ENCODE peak calls at places on chromosomes 13 and 19, in five cellular contexts. One of them, this sample, is unnamed.

GRCh38 chr19:860481-861098 is 1.1 kb downstream of the CFD start:
- DNase-seq in T-helper 1 cell: peak
- DNase-seq in mesothelial cell of epicardium: no peak
- DNase-seq in dermis blood vessel endothelial cell: peak
- DNase-seq in NCI-H2081: peak
- DNase-seq in this sample: peak

GRCh38 chr19:45179063-45179847 is 671 bp downstream of the BLOC1S3 start:
- DNase-seq in T-helper 1 cell: peak
- DNase-seq in mesothelial cell of epicardium: no peak
- DNase-seq in dermis blood vessel endothelial cell: peak
- DNase-seq in NCI-H2081: no peak
- DNase-seq in this sample: peak

GRCh38 chr13:25281937-25282332 is 5.4 kb downstream of the MTMR6 start:
- DNase-seq in T-helper 1 cell: no peak
- DNase-seq in mesothelial cell of epicardium: no peak
- DNase-seq in dermis blood vessel endothelial cell: no peak
- DNase-seq in NCI-H2081: no peak
- DNase-seq in this sample: no peak

GRCh38 chr19:38335949-38336637 is 463 bp downstream of the CATSPERG start:
- DNase-seq in T-helper 1 cell: peak
- DNase-seq in mesothelial cell of epicardium: peak
- DNase-seq in dermis blood vessel endothelial cell: peak
- DNase-seq in NCI-H2081: peak
- DNase-seq in this sample: peak

GRCh38 chr19:28815257-28815656 is 397.7 kb downstream of the UQCRFS1 start:
- DNase-seq in T-helper 1 cell: no peak
- DNase-seq in mesothelial cell of epicardium: no peak
- DNase-seq in dermis blood vessel endothelial cell: no peak
- DNase-seq in NCI-H2081: no peak
- DNase-seq in this sample: no peak

GRCh38 chr19:55251296-55252081 is 7.3 kb downstream of the PPP6R1 start:
- DNase-seq in T-helper 1 cell: peak
- DNase-seq in mesothelial cell of epicardium: no peak
- DNase-seq in dermis blood vessel endothelial cell: peak
- DNase-seq in NCI-H2081: no peak
- DNase-seq in this sample: no peak

GRCh38 chr19:16319466-16319865 is 5.2 kb upstream of the KLF2 start:
- DNase-seq in T-helper 1 cell: no peak
- DNase-seq in mesothelial cell of epicardium: no peak
- DNase-seq in dermis blood vessel endothelial cell: peak
- DNase-seq in NCI-H2081: no peak
- DNase-seq in this sample: no peak

GRCh38 chr19:33232656-33233055 is 7.0 kb upstream of the SLC7A10 start:
- DNase-seq in T-helper 1 cell: no peak
- DNase-seq in mesothelial cell of epicardium: no peak
- DNase-seq in dermis blood vessel endothelial cell: no peak
- DNase-seq in NCI-H2081: no peak
- DNase-seq in this sample: no peak

GRCh38 chr13:102707465-102707864 is 12.6 kb upstream of the METTL21C start:
- DNase-seq in T-helper 1 cell: no peak
- DNase-seq in mesothelial cell of epicardium: no peak
- DNase-seq in dermis blood vessel endothelial cell: peak
- DNase-seq in NCI-H2081: peak
- DNase-seq in this sample: no peak

GRCh38 chr19:50835103-50835784 is 1.9 kb upstream of the KLK15 start:
- DNase-seq in T-helper 1 cell: no peak
- DNase-seq in mesothelial cell of epicardium: no peak
- DNase-seq in dermis blood vessel endothelial cell: no peak
- DNase-seq in NCI-H2081: peak
- DNase-seq in this sample: no peak

GRCh38 chr19:43470288-43470687 is 4.9 kb upstream of the LYPD3 start:
- DNase-seq in T-helper 1 cell: peak
- DNase-seq in mesothelial cell of epicardium: no peak
- DNase-seq in dermis blood vessel endothelial cell: peak
- DNase-seq in NCI-H2081: no peak
- DNase-seq in this sample: no peak

GRCh38 chr13:96700657-96701056 is 293.6 kb downstream of the OXGR1 start:
- DNase-seq in T-helper 1 cell: no peak
- DNase-seq in mesothelial cell of epicardium: no peak
- DNase-seq in dermis blood vessel endothelial cell: no peak
- DNase-seq in NCI-H2081: no peak
- DNase-seq in this sample: no peak

GRCh38 chr13:27847669-27848068 is 55.4 kb downstream of the GSX1 start:
- DNase-seq in T-helper 1 cell: no peak
- DNase-seq in mesothelial cell of epicardium: no peak
- DNase-seq in dermis blood vessel endothelial cell: no peak
- DNase-seq in NCI-H2081: no peak
- DNase-seq in this sample: no peak

GRCh38 chr19:31659897-31660210 is 310.6 kb upstream of the TSHZ3 start:
- DNase-seq in T-helper 1 cell: no peak
- DNase-seq in mesothelial cell of epicardium: no peak
- DNase-seq in dermis blood vessel endothelial cell: no peak
- DNase-seq in NCI-H2081: no peak
- DNase-seq in this sample: no peak

GRCh38 chr19:35021016-35021415 is 9.3 kb upstream of the SCN1B start:
- DNase-seq in T-helper 1 cell: no peak
- DNase-seq in mesothelial cell of epicardium: no peak
- DNase-seq in dermis blood vessel endothelial cell: no peak
- DNase-seq in NCI-H2081: no peak
- DNase-seq in this sample: no peak

GRCh38 chr13:112756967-112757758 is 67.3 kb downstream of the ATP11A start:
- DNase-seq in T-helper 1 cell: no peak
- DNase-seq in mesothelial cell of epicardium: no peak
- DNase-seq in dermis blood vessel endothelial cell: no peak
- DNase-seq in NCI-H2081: peak
- DNase-seq in this sample: no peak

GRCh38 chr19:8180018-8180417 is 29.2 kb upstream of the CERS4 start:
- DNase-seq in T-helper 1 cell: no peak
- DNase-seq in mesothelial cell of epicardium: no peak
- DNase-seq in dermis blood vessel endothelial cell: no peak
- DNase-seq in NCI-H2081: peak
- DNase-seq in this sample: no peak

GRCh38 chr19:46606681-46607440 is 5.7 kb downstream of the CALM3 start:
- DNase-seq in T-helper 1 cell: no peak
- DNase-seq in mesothelial cell of epicardium: no peak
- DNase-seq in dermis blood vessel endothelial cell: no peak
- DNase-seq in NCI-H2081: no peak
- DNase-seq in this sample: no peak

GRCh38 chr13:57925250-57925649 is 293.7 kb downstream of the PCDH17 start:
- DNase-seq in T-helper 1 cell: no peak
- DNase-seq in mesothelial cell of epicardium: no peak
- DNase-seq in dermis blood vessel endothelial cell: no peak
- DNase-seq in NCI-H2081: peak
- DNase-seq in this sample: no peak

GRCh38 chr19:13100031-13100588 is 2.5 kb downstream of the LYL1 start:
- DNase-seq in T-helper 1 cell: peak
- DNase-seq in mesothelial cell of epicardium: no peak
- DNase-seq in dermis blood vessel endothelial cell: peak
- DNase-seq in NCI-H2081: no peak
- DNase-seq in this sample: peak

GRCh38 chr13:37481005-37481857 is 117.3 kb downstream of the POSTN start:
- DNase-seq in T-helper 1 cell: no peak
- DNase-seq in mesothelial cell of epicardium: no peak
- DNase-seq in dermis blood vessel endothelial cell: no peak
- DNase-seq in NCI-H2081: peak
- DNase-seq in this sample: no peak

GRCh38 chr19:56091751-56092546 is 29.1 kb downstream of the ZNF787 start:
- DNase-seq in T-helper 1 cell: peak
- DNase-seq in mesothelial cell of epicardium: no peak
- DNase-seq in dermis blood vessel endothelial cell: no peak
- DNase-seq in NCI-H2081: no peak
- DNase-seq in this sample: no peak

GRCh38 chr19:36008336-36008978 is at the start of gene SYNE4:
- DNase-seq in T-helper 1 cell: no peak
- DNase-seq in mesothelial cell of epicardium: no peak
- DNase-seq in dermis blood vessel endothelial cell: no peak
- DNase-seq in NCI-H2081: no peak
- DNase-seq in this sample: no peak

GRCh38 chr19:16904599-16904998 is 15.8 kb downstream of the F2RL3 start:
- DNase-seq in T-helper 1 cell: no peak
- DNase-seq in mesothelial cell of epicardium: no peak
- DNase-seq in dermis blood vessel endothelial cell: no peak
- DNase-seq in NCI-H2081: no peak
- DNase-seq in this sample: no peak

GRCh38 chr19:11587973-11588631 is 9.2 kb upstream of the ZNF627 start:
- DNase-seq in T-helper 1 cell: no peak
- DNase-seq in mesothelial cell of epicardium: no peak
- DNase-seq in dermis blood vessel endothelial cell: no peak
- DNase-seq in NCI-H2081: peak
- DNase-seq in this sample: no peak

GRCh38 chr19:13373599-13373998 is 132.7 kb downstream of the CACNA1A start:
- DNase-seq in T-helper 1 cell: no peak
- DNase-seq in mesothelial cell of epicardium: no peak
- DNase-seq in dermis blood vessel endothelial cell: no peak
- DNase-seq in NCI-H2081: no peak
- DNase-seq in this sample: no peak

GRCh38 chr19:50266041-50266440 is 62.6 kb downstream of the MYH14 start:
- DNase-seq in T-helper 1 cell: no peak
- DNase-seq in mesothelial cell of epicardium: no peak
- DNase-seq in dermis blood vessel endothelial cell: no peak
- DNase-seq in NCI-H2081: no peak
- DNase-seq in this sample: no peak

GRCh38 chr13:46797468-46798237 is 692 bp upstream of the ESD start:
- DNase-seq in T-helper 1 cell: no peak
- DNase-seq in mesothelial cell of epicardium: no peak
- DNase-seq in dermis blood vessel endothelial cell: no peak
- DNase-seq in NCI-H2081: no peak
- DNase-seq in this sample: no peak

GRCh38 chr19:1959928-1960589 is 19.1 kb downstream of the CSNK1G2 start:
- DNase-seq in T-helper 1 cell: no peak
- DNase-seq in mesothelial cell of epicardium: no peak
- DNase-seq in dermis blood vessel endothelial cell: no peak
- DNase-seq in NCI-H2081: no peak
- DNase-seq in this sample: no peak